ENCODE peak calls at places on chromosomes 5 and 9, in five cellular contexts. R is MM.1S, H is transverse colon, N is mesenchymal stem cell, A is kidney epithelial cell. U is an unnamed sample.

GRCh38 chr5:151408633-151409243 is 38.7 kb upstream of the SLC36A1 start:
- DNase-seq in R (no peak), H (no peak), N (no peak), A (no peak), U (no peak)

GRCh38 chr5:175752826-175753535 is 95.1 kb downstream of the HRH2 start:
- DNase-seq in R (no peak), H (no peak), N (no peak), A (no peak), U (no peak)

GRCh38 chr5:88829053-88829452 is 53.9 kb downstream of the MEF2C start:
- DNase-seq in R (peak; percentile 62), H (no peak), N (no peak), A (no peak), U (no peak)

GRCh38 chr9:133519693-133520092 is 5.1 kb downstream of the MYMK start:
- DNase-seq in R (no peak), H (no peak), N (no peak), A (no peak), U (no peak)

GRCh38 chr5:132408456-132408855 is 38.9 kb downstream of the SLC22A5 start:
- DNase-seq in R (no peak), H (no peak), N (no peak), A (no peak), U (no peak)

GRCh38 chr9:131398204-131398603 is 4.3 kb downstream of the PRRC2B start:
- DNase-seq in R (peak; percentile 89), H (peak; percentile 45), N (no peak), A (no peak), U (peak; percentile 92)

GRCh38 chr5:32170303-32171170 is 3.6 kb downstream of the GOLPH3 start:
- DNase-seq in R (no peak), H (no peak), N (peak; percentile 46), A (no peak), U (no peak)

GRCh38 chr9:71710856-71711255 is 57.5 kb downstream of the CEMIP2 start:
- DNase-seq in R (no peak), H (no peak), N (no peak), A (no peak), U (no peak)

DNA sequence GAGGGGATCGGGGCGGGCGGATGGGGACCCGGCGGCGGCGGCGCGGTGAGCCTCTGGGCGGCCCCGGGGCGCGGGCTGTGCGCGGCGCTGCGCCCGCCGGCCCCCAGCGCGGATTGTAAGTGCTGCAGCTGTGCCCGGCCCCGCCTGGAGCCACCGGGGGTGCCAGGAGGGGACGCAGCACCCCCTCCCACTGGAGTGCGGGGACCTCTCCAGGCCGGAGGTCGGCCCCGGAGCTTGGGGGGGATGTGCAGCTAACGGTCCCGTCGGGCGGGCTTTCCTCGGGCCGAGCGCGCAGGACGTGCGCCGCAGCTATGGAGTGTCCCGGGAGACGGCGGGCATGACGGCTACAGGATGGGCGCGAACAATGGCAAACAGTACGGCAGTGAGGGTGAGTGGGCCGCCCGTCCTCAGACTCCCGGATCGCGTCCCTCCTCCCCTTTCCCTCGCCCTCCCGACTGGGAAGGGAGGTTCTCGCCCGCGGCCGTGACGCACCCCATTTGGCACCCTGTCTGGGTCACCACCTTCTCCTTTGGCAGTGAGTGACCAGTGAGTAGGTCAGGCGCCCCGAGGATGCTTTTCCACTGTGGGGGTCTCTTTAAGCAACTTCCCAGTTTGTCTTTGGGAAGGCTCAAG is 462 bp downstream of the FBXL7 start:
- DNase-seq in R (no peak), H (peak; percentile 20), N (peak; percentile 66), A (no peak), U (no peak)
- H3K4me3 ChIP-seq in R (peak overlapping the region; percentile 76), H (peak overlapping the region; percentile 55), N (peak overlapping the region; percentile 82), A (peak overlapping the region; percentile 93), U (no peak overlapping the region)

GRCh38 chr9:122127396-122127798 is 32.2 kb downstream of the NDUFA8 start:
- DNase-seq in R (no peak), H (no peak), N (no peak), A (no peak), U (no peak)

GRCh38 chr9:122125158-122125890 is 32.2 kb upstream of the TTLL11 start:
- DNase-seq in R (peak; percentile 59), H (peak; percentile 81), N (peak; percentile 77), A (no peak), U (peak; percentile 45)

GRCh38 chr9:122125891-122126331 is 32.8 kb upstream of the TTLL11 start:
- DNase-seq in R (no peak), H (no peak), N (peak; percentile 38), A (no peak), U (no peak)

GRCh38 chr9:122128007-122128406 is 31.6 kb downstream of the NDUFA8 start:
- DNase-seq in R (no peak), H (no peak), N (no peak), A (no peak), U (no peak)

DNA sequence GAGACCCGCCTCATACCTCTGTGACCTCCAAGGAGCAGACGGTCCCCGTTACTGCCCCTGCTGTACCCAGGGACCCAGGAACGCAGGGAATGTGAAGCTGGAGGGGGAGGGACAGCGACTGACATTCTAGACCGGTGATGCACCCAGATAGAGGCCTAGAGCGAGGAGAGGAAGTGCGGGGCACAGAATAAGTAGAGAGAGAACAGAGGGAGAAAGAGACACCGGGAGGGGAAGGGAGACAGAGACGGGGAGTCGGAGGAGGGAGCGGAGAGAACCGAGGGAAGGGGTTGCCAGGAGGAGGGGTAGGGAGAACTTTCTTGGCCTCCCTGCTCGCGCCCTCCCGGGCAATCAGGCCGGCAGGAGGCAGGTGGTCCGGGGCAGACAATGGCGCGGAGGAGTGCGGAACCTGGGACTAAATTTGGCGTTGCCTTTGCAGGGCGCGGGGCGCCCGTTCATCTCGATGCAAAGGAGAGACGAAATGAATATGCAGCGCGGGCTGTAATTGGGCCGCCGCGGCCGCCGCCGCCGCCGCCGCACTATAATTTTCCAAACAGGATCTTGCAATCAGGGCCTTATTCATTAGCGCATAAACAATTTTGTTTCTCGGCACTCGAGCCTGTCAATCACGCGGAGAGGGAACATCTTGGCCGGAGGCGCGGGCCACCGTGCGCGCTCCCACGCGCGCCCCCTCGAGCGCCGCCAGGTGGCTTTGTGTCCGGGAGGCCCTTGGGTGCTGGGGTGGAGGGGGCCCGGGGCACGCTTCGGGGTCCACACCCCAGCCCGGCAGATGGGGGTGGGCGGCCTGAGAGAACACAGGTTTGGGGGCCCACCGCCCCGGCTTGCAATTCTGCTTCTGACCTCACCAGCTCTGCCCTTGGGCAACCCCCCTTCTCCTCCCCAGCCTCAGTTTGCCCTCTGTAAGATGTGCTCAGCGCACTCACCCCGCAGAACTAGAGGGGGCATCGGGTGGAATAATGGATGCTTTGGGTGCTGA is 32.9 kb downstream of the NDUFA8 start:
- DNase-seq in R (no peak), H (no peak), N (peak; percentile 52), A (no peak), U (no peak)
- H3K4me3 ChIP-seq in R (peak overlapping the region; percentile 20), H (peak overlapping the region; percentile 10), N (peak overlapping the region; percentile 68), A (peak overlapping the region; percentile 29), U (no peak overlapping the region)

GRCh38 chr9:109641079-109641659 is 138.8 kb upstream of the PALM2AKAP2 start:
- DNase-seq in R (no peak), H (no peak), N (no peak), A (no peak), U (no peak)

GRCh38 chr9:109640232-109641078 is 139.5 kb upstream of the PALM2AKAP2 start:
- DNase-seq in R (no peak), H (peak; percentile 8), N (peak; percentile 16), A (peak; percentile 37), U (no peak)

DNA sequence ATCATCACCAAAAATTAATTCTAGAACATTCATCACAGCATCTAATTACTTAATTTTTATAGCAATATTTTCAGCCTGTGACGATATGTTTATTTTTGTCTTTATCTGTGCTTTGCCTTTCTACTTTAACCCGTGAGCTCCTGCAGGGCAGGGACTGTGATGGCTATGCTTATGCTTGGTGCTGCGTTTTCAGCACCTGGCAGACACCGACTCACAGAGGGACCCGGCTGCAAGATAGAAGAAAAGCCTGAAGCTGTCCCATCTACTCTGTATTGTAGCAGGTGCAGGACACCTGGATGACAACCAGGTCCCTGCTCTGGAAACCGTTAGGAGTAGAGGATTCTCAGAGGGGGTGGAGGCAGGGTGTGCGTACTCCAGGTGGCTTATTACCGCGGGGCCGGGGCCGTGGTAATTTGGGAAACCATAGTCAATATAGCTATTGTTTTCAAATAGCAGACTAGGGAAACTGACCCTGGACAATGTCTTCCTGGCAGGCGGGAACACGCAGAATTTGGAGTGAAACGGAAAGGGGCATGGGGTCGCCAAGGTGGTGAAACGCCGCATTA is 140.2 kb upstream of the PALM2AKAP2 start:
- DNase-seq in R (no peak), H (no peak), N (no peak), A (no peak), U (no peak)
- H3K4me3 ChIP-seq in R (peak overlapping the region; percentile 38), H (no peak overlapping the region), N (peak overlapping the region; percentile 78), A (peak overlapping the region; percentile 48), U (no peak overlapping the region)

DNA sequence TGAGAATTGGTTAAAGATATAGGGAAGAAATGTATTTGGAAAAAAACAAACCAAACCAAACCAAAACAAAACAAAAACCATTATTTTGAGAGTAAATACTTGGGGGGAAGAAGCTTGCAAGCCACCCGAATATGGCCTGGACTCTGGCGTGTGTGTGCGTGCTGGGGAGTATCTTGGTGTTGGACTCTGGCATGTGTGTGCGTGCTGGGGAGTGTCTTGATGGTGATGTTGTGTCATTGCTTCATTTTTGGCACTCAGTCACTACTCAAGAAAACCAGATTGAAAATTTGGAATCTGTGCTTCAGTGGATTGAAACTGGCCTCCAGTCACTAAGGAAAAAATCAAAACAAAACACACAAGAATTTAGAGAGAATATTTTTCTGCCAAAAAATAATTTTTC is 76.1 kb downstream of the ARRDC3 start:
- DNase-seq in R (no peak), H (peak; percentile 24), N (no peak), A (no peak), U (no peak)
- H3K4me3 ChIP-seq in R (no peak overlapping the region), H (no peak overlapping the region), N (no peak overlapping the region), A (no peak overlapping the region), U (no peak overlapping the region)